ENCODE peak calls at places on chromosomes 1 and 21, in eight cellular contexts. O, Y, A, E, W, X, L and I are unnamed samples.

GRCh38 chr1:36787312-36787711 is 247.0 kb downstream of the GRIK3 start:
- DNase-seq in O (no peak), Y (no peak), A (no peak), E (no peak), W (no peak), X (no peak), L (no peak), I (no peak)

GRCh38 chr1:61426254-61426653 is 298.7 kb downstream of the TM2D1 start:
- DNase-seq in O (no peak), Y (no peak), A (peak), E (no peak), W (no peak), X (no peak), L (no peak), I (no peak)

GRCh38 chr1:36864182-36865079 is 169.9 kb downstream of the GRIK3 start:
- DNase-seq in O (peak), Y (no peak), A (no peak), E (no peak), W (no peak), X (no peak), L (no peak), I (no peak)

GRCh38 chr1:219536038-219536437 is 76.9 kb downstream of the ZC3H11B start:
- DNase-seq in O (no peak), Y (no peak), A (no peak), E (no peak), W (no peak), X (no peak), L (no peak), I (no peak)

GRCh38 chr1:216596298-216596947 is 126.8 kb downstream of the ESRRG start:
- DNase-seq in O (no peak), Y (no peak), A (no peak), E (no peak), W (no peak), X (no peak), L (no peak), I (no peak)

GRCh38 chr1:72282271-72282656 is at the start of gene NEGR1:
- DNase-seq in O (no peak), Y (peak), A (peak), E (peak), W (no peak), X (no peak), L (peak), I (peak)

GRCh38 chr1:21434394-21434793 is 5.5 kb upstream of the NBPF3 start:
- DNase-seq in O (no peak), Y (no peak), A (no peak), E (no peak), W (no peak), X (no peak), L (no peak), I (no peak)

GRCh38 chr1:91725961-91726704 is 159.8 kb downstream of the TGFBR3 start:
- DNase-seq in O (no peak), Y (peak), A (peak), E (peak), W (no peak), X (no peak), L (peak), I (no peak)

GRCh38 chr1:228364706-228365213 is 41.9 kb downstream of the TRIM11 start:
- DNase-seq in O (no peak), Y (no peak), A (no peak), E (no peak), W (no peak), X (no peak), L (peak), I (no peak)

GRCh38 chr1:228364068-228364705 is 42.4 kb downstream of the TRIM11 start:
- DNase-seq in O (no peak), Y (no peak), A (no peak), E (no peak), W (no peak), X (no peak), L (peak), I (no peak)

GRCh38 chr1:228366062-228366850 is 40.4 kb downstream of the TRIM11 start:
- DNase-seq in O (no peak), Y (no peak), A (no peak), E (no peak), W (no peak), X (no peak), L (peak), I (peak)

GRCh38 chr1:228366851-228367741 is 39.5 kb downstream of the TRIM11 start:
- DNase-seq in O (no peak), Y (no peak), A (no peak), E (no peak), W (no peak), X (no peak), L (peak), I (no peak)

DNA sequence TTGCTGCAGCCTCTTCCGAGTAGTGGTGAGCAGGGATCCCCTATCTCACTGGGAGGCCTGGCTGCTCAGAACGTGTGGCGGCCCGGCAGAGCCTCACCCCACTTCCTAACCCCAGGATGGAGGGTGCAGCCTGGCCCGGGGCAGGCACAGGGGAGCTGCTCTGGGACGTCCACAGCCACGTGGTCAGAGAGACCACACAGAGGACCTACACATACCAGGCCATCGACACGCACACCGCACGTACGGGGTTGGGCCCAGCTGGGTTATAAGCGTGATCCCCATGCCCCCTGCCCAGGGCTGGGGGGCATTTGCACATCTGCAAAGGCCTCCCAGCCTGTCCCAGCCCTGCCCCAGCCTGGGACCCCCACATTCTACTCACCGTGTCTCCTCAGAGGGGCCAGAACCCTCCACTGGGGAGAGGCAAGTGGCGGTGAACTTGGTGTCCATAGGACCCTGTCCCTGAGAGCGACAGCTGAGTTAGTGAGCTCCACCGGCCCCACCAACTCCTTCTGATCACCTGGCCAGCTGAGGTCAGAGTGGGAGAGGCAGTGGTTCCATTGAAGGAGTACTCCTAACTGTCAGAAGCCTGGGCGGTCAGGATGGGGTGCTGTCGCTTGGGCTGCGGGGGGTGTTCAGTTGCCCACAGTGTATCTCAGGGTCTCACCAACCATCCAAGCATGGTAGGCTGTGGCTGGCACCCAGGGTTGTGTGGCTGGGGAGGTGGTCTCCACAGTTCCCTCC is 41.1 kb downstream of the TRIM11 start:
- DNase-seq in O (no peak), Y (no peak), A (peak), E (no peak), W (no peak), X (no peak), L (peak), I (no peak)
- TF ChIP-seq EP300 in O (no peak), Y (no peak), A (no peak), E (no peak), W (no peak), X (no peak), L (no peak), I (no peak)

GRCh38 chr21:42472521-42472920 is 23.5 kb downstream of the RSPH1 start:
- DNase-seq in O (no peak), Y (peak), A (no peak), E (no peak), W (no peak), X (no peak), L (no peak), I (no peak)
- TF ChIP-seq EP300 in O (no peak), Y (no peak), A (no peak), E (no peak), W (no peak), X (no peak), L (no peak), I (no peak)

GRCh38 chr1:58786184-58786926 is 2.5 kb upstream of the JUN start:
- DNase-seq in O (no peak), Y (no peak), A (no peak), E (no peak), W (no peak), X (no peak), L (no peak), I (no peak)
- TF ChIP-seq EP300 in O (no peak), Y (no peak), A (no peak), E (no peak), W (no peak), X (no peak), L (no peak), I (no peak)

GRCh38 chr1:243409284-243409683 is 153.4 kb downstream of the SDCCAG8 start:
- DNase-seq in O (peak), Y (no peak), A (no peak), E (no peak), W (no peak), X (peak), L (no peak), I (no peak)

GRCh38 chr1:243402868-243403267 is 147.0 kb downstream of the SDCCAG8 start:
- DNase-seq in O (no peak), Y (no peak), A (no peak), E (no peak), W (no peak), X (no peak), L (no peak), I (no peak)

GRCh38 chr1:243411472-243411871 is 155.6 kb downstream of the SDCCAG8 start:
- DNase-seq in O (no peak), Y (no peak), A (no peak), E (no peak), W (no peak), X (no peak), L (no peak), I (no peak)

GRCh38 chr1:243408479-243408878 is 152.6 kb downstream of the SDCCAG8 start:
- DNase-seq in O (no peak), Y (no peak), A (no peak), E (no peak), W (no peak), X (no peak), L (no peak), I (no peak)

GRCh38 chr1:243407284-243408018 is 151.6 kb downstream of the SDCCAG8 start:
- DNase-seq in O (no peak), Y (no peak), A (no peak), E (no peak), W (no peak), X (no peak), L (no peak), I (no peak)
- TF ChIP-seq EP300 in O (no peak), Y (no peak), A (no peak), E (no peak), W (no peak), X (no peak), L (no peak), I (no peak)

DNA sequence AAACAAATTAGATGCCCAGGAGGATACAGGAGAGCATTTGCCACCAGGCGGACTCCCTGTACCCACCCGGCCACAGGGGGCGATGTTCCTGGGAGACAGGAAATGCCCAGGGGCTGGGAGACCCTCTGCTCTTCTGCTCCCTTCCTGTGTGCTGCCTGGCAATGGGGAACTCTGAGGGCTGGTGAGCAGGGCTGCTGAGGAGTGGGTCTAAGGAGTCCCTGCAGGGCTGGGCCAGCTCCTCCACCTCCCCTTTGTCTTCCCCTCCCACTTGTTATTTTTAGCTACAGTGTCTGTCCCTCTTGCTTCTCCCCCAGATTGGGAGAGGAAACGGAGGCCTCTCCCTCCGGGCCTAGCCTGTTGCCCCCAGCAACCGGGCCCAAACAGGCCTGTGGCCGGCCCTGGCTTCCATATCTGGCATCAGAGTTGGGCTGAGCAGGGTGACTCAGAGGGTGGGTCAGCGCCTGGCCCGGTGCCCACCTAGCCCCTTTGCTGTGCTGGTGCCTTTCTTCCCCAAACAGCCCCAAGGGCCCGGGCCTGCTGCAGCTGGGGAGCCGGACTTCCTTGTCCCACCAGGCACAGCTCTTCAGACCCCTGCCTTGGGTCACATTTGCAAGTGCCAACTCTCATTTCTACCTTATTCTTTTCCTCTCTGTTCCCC is 11.7 kb downstream of the LMNA start:
- DNase-seq in O (peak), Y (peak), A (peak), E (peak), W (peak), X (peak), L (peak), I (peak)
- TF ChIP-seq EP300 in O (no peak), Y (no peak), A (peak), E (no peak), W (no peak), X (no peak), L (peak), I (no peak)

DNA sequence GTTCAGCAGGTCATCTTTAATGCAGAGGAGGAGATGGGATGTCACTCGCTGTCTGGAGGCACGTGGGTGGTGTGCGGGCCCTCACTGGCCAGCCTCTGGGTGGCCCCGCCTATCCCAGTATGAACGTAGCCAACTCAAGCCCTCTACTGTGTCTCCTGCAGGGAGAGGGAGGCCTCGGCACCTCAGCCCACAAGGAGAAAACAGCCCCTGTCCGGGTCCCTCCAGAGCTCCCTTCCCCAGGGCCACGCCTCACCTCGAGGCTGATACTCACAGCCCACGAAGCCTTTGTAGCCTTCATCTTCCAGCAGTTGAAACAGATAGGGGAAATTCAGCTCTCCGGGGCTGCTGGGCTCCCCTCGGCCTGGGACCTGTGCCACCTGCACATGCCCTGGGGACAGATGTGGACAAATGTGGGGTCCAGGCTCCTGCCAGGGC is 2.6 kb downstream of the HYI start:
- DNase-seq in O (no peak), Y (no peak), A (no peak), E (no peak), W (no peak), X (no peak), L (peak), I (no peak)
- TF ChIP-seq EP300 in O (no peak), Y (no peak), A (no peak), E (no peak), W (no peak), X (no peak), L (no peak), I (no peak)